ENCODE peak calls at places on chromosomes 3 and 15, in nine cellular contexts. N, V, R, J, T, F, W, X and K are unnamed samples. For H3K4me1, the result is how much of the 10 kb centered on the place peaks cover.

GRCh38 chr3:196994056-196994455 is 25.4 kb upstream of the PIGZ start:
- DNase-seq in N (no peak), V (peak), R (no peak), J (no peak), T (no peak), F (no peak), W (no peak), X (peak), K (no peak)

GRCh38 chr15:57376695-57377477 is 581 bp downstream of the CGNL1 start:
- DNase-seq in N (peak), V (peak), R (no peak), J (peak), T (no peak), F (peak), W (peak), X (no peak), K (no peak)

GRCh38 chr3:195704433-195704999 is 16.3 kb upstream of the MUC20 start:
- DNase-seq in N (no peak), V (no peak), R (no peak), J (no peak), T (no peak), F (no peak), W (no peak), X (no peak), K (no peak)

GRCh38 chr3:49133226-49133951 is 539 bp upstream of the LAMB2 start:
- DNase-seq in N (peak), V (peak), R (no peak), J (peak), T (peak), F (peak), W (peak), X (no peak), K (no peak)

GRCh38 chr3:143267984-143268383 is 148.4 kb downstream of the CHST2 start:
- DNase-seq in N (no peak), V (no peak), R (no peak), J (no peak), T (peak), F (no peak), W (no peak), X (no peak), K (no peak)

GRCh38 chr3:48652923-48653715 is 9.6 kb downstream of the CELSR3 start:
- DNase-seq in N (no peak), V (no peak), R (no peak), J (no peak), T (no peak), F (no peak), W (no peak), X (no peak), K (no peak)

GRCh38 chr3:171183042-171183441 is 156.5 kb upstream of the SLC2A2 start:
- DNase-seq in N (peak), V (no peak), R (no peak), J (no peak), T (peak), F (no peak), W (peak), X (no peak), K (no peak)

GRCh38 chr3:14127516-14128161 is 2.8 kb downstream of the TMEM43 start:
- DNase-seq in N (no peak), V (no peak), R (no peak), J (no peak), T (no peak), F (no peak), W (no peak), X (no peak), K (no peak)

GRCh38 chr15:60326824-60327654 is 70.7 kb downstream of the ANXA2 start:
- DNase-seq in N (peak), V (no peak), R (no peak), J (peak), T (no peak), F (peak), W (peak), X (no peak), K (peak)

GRCh38 chr3:23948761-23949160 is 3.7 kb downstream of the NR1D2 start:
- DNase-seq in N (no peak), V (no peak), R (no peak), J (no peak), T (no peak), F (no peak), W (no peak), X (no peak), K (no peak)

GRCh38 chr3:14424711-14425573 is 22.5 kb downstream of the SLC6A6 start:
- DNase-seq in N (no peak), V (no peak), R (no peak), J (peak), T (peak), F (no peak), W (no peak), X (no peak), K (peak)

GRCh38 chr3:52153389-52154096 is 680 bp downstream of the POC1A start:
- DNase-seq in N (peak), V (no peak), R (no peak), J (peak), T (peak), F (peak), W (peak), X (peak), K (peak)

GRCh38 chr3:16888785-16889607 is 4.2 kb downstream of the PLCL2 start:
- DNase-seq in N (no peak), V (no peak), R (no peak), J (no peak), T (no peak), F (no peak), W (no peak), X (no peak), K (peak)

GRCh38 chr3:108125550-108126071 is 34.8 kb upstream of the CD47 start:
- DNase-seq in N (no peak), V (no peak), R (peak), J (no peak), T (no peak), F (no peak), W (no peak), X (peak), K (peak)

GRCh38 chr3:134366221-134366927 is 7.9 kb downstream of the AMOTL2 start:
- DNase-seq in N (no peak), V (no peak), R (no peak), J (no peak), T (no peak), F (no peak), W (no peak), X (peak), K (no peak)

GRCh38 chr3:14238356-14238755 is 59.7 kb downstream of the LSM3 start:
- DNase-seq in N (no peak), V (no peak), R (no peak), J (no peak), T (no peak), F (no peak), W (no peak), X (no peak), K (no peak)

GRCh38 chr3:151918253-151919029 is 45.0 kb downstream of the SUCNR1 start:
- DNase-seq in N (peak), V (no peak), R (no peak), J (peak), T (peak), F (peak), W (peak), X (no peak), K (no peak)

GRCh38 chr3:45974686-45975085 is 20.9 kb downstream of the FYCO1 start:
- DNase-seq in N (no peak), V (no peak), R (no peak), J (no peak), T (no peak), F (no peak), W (no peak), X (no peak), K (no peak)

GRCh38 chr3:11154953-11155325 is 646 bp downstream of the HRH1 start:
- DNase-seq in N (peak), V (no peak), R (no peak), J (peak), T (peak), F (no peak), W (no peak), X (peak), K (no peak)

GRCh38 chr3:2156244-2156847 is 57.7 kb downstream of the CNTN4 start:
- DNase-seq in N (peak), V (peak), R (no peak), J (peak), T (no peak), F (peak), W (peak), X (no peak), K (no peak)

GRCh38 chr3:4045756-4046155 is 246.5 kb downstream of the LRRN1 start:
- DNase-seq in N (peak), V (no peak), R (no peak), J (no peak), T (no peak), F (no peak), W (no peak), X (no peak), K (no peak)

GRCh38 chr3:128402319-128402718 is 64.4 kb downstream of the DNAJB8 start:
- DNase-seq in N (no peak), V (no peak), R (no peak), J (no peak), T (no peak), F (no peak), W (no peak), X (no peak), K (no peak)

GRCh38 chr15:44216958-44217357 is 21.9 kb upstream of the FRMD5 start:
- DNase-seq in N (no peak), V (no peak), R (no peak), J (no peak), T (peak), F (no peak), W (no peak), X (no peak), K (no peak)

GRCh38 chr15:22917556-22917955 is 62.6 kb downstream of the CYFIP1 start:
- DNase-seq in N (no peak), V (no peak), R (no peak), J (no peak), T (no peak), F (no peak), W (no peak), X (peak), K (no peak)

GRCh38 chr3:51384145-51384729 is 854 bp upstream of the MANF start:
- DNase-seq in N (peak), V (no peak), R (no peak), J (peak), T (peak), F (peak), W (peak), X (peak), K (peak)

GRCh38 chr3:157956850-157957249 is 149.4 kb downstream of the SHOX2 start:
- DNase-seq in N (no peak), V (no peak), R (no peak), J (peak), T (no peak), F (no peak), W (no peak), X (no peak), K (no peak)

GRCh38 chr3:157958471-157958870 is 147.7 kb downstream of the SHOX2 start:
- DNase-seq in N (no peak), V (no peak), R (no peak), J (peak), T (no peak), F (no peak), W (no peak), X (no peak), K (no peak)

GRCh38 chr3:157961665-157962064 is 144.6 kb downstream of the SHOX2 start:
- DNase-seq in N (no peak), V (no peak), R (no peak), J (no peak), T (no peak), F (no peak), W (no peak), X (no peak), K (no peak)
- H3K4me1 ChIP-seq in N (under half), V (under half), R (under half), J (under half), T (under half), F (under half), W (under half), X (under half), K (under half)

GRCh38 chr3:53826048-53826447 is 20.2 kb downstream of the CHDH start:
- DNase-seq in N (no peak), V (no peak), R (no peak), J (no peak), T (no peak), F (no peak), W (no peak), X (no peak), K (no peak)

GRCh38 chr3:53833053-53833645 is 13.1 kb downstream of the CHDH start:
- DNase-seq in N (no peak), V (no peak), R (no peak), J (no peak), T (no peak), F (no peak), W (no peak), X (no peak), K (no peak)

GRCh38 chr3:53824795-53825194 is 21.4 kb downstream of the CHDH start:
- DNase-seq in N (no peak), V (no peak), R (no peak), J (no peak), T (no peak), F (no peak), W (no peak), X (peak), K (no peak)

GRCh38 chr3:53829605-53830004 is 16.6 kb downstream of the CHDH start:
- DNase-seq in N (no peak), V (no peak), R (no peak), J (no peak), T (no peak), F (no peak), W (no peak), X (no peak), K (no peak)

GRCh38 chr3:53828581-53828980 is 17.6 kb downstream of the CHDH start:
- DNase-seq in N (no peak), V (no peak), R (no peak), J (no peak), T (no peak), F (no peak), W (no peak), X (no peak), K (no peak)
- H3K4me1 ChIP-seq in N (under half), V (under half), R (under half), J (under half), T (under half), F (under half), W (under half), X (under half), K (under half)

GRCh38 chr3:184630861-184631260 is 69.3 kb downstream of the EPHB3 start:
- DNase-seq in N (no peak), V (no peak), R (no peak), J (no peak), T (no peak), F (no peak), W (no peak), X (peak), K (no peak)
- H3K4me1 ChIP-seq in N (under half), V (under half), R (under half), J (under half), T (under half), F (half or more), W (under half), X (under half), K (under half)

GRCh38 chr3:113697192-113698090 is 999 bp upstream of the USF3 start:
- DNase-seq in N (peak), V (no peak), R (no peak), J (peak), T (no peak), F (peak), W (peak), X (peak), K (peak)

GRCh38 chr3:113695818-113696645 is at the start of gene USF3:
- DNase-seq in N (peak), V (peak), R (peak), J (peak), T (peak), F (peak), W (peak), X (peak), K (peak)

GRCh38 chr3:113698891-113699465 is 2.5 kb upstream of the USF3 start:
- DNase-seq in N (peak), V (no peak), R (no peak), J (peak), T (peak), F (no peak), W (no peak), X (peak), K (no peak)

GRCh38 chr3:113696658-113697191 is 283 bp upstream of the USF3 start:
- DNase-seq in N (peak), V (peak), R (peak), J (peak), T (peak), F (peak), W (peak), X (peak), K (peak)

GRCh38 chr3:113698213-113698742 is 1.8 kb upstream of the USF3 start:
- DNase-seq in N (no peak), V (no peak), R (no peak), J (no peak), T (no peak), F (no peak), W (no peak), X (no peak), K (no peak)
- H3K4me1 ChIP-seq in N (under half), V (under half), R (under half), J (under half), T (under half), F (under half), W (under half), X (under half), K (under half)